ENCODE peak calls at places on chromosomes 11 and 22, in five cellular contexts. M, F, V, W and B are unnamed samples.

GRCh38 chr11:10487002-10487647 is 32.1 kb downstream of the AMPD3 start:
- DNase-seq in W (no peak), V (no peak), M (no peak), F (no peak), B (no peak)

GRCh38 chr22:45263790-45264269 is 20.9 kb upstream of the UPK3A start:
- DNase-seq in M (no peak), F (peak), W (peak), V (no peak), B (no peak)

GRCh38 chr11:126317681-126318641 is 14.1 kb downstream of the DCPS start:
- DNase-seq in M (no peak), V (no peak), W (peak), F (no peak), B (no peak)

GRCh38 chr22:49330421-49331222 is 497.1 kb downstream of the BRD1 start:
- DNase-seq in M (no peak), F (no peak), V (no peak), W (no peak), B (no peak)

GRCh38 chr11:88402192-88402715 is 64.7 kb upstream of the CTSC start:
- DNase-seq in F (no peak), W (no peak), M (no peak), V (no peak), B (no peak)

GRCh38 chr11:2115308-2115707 is 23.9 kb downstream of the IGF2 start:
- DNase-seq in W (no peak), F (no peak), V (no peak), M (no peak), B (no peak)

GRCh38 chr11:45180888-45181594 is 34.6 kb downstream of the PRDM11 start:
- DNase-seq in F (no peak), M (peak), W (peak), V (peak), B (no peak)

GRCh38 chr11:67371549-67372231 is 1.7 kb downstream of the CLCF1 start:
- DNase-seq in W (peak), M (no peak), V (no peak), F (no peak), B (no peak)

GRCh38 chr11:123214396-123214795 is 19.3 kb upstream of the CLMP start:
- DNase-seq in V (no peak), M (no peak), F (no peak), W (no peak), B (no peak)

GRCh38 chr22:43754176-43754575 is 57.9 kb downstream of the EFCAB6 start:
- DNase-seq in M (no peak), F (no peak), V (no peak), W (no peak), B (no peak)

GRCh38 chr11:65206901-65207300 is 25.2 kb downstream of the CAPN1 start:
- DNase-seq in M (no peak), V (no peak), W (no peak), F (no peak), B (no peak)

GRCh38 chr11:56948991-56949390 is 39.7 kb upstream of the OR5AK2 start:
- DNase-seq in F (no peak), M (no peak), W (no peak), V (no peak), B (no peak)

GRCh38 chr11:70872950-70873735 is 379.2 kb downstream of the SHANK2 start:
- DNase-seq in F (no peak), M (no peak), V (no peak), W (no peak), B (no peak)

GRCh38 chr11:102666331-102666957 is 39.1 kb downstream of the MMP27 start:
- DNase-seq in W (peak), V (peak), F (no peak), M (no peak), B (no peak)

GRCh38 chr22:21961886-21962654 is 9.4 kb upstream of the PPM1F start:
- DNase-seq in W (peak), V (no peak), F (no peak), M (no peak), B (no peak)